ENCODE peak calls at places on chromosomes 11 and 22, in four cellular contexts. R is A549, I is WTC11, D is fibroblast of mammary gland. V is an unnamed sample.

GRCh38 chr22:45239378-45240136 is 1.1 kb downstream of the KIAA0930 start:
- DNase-seq in I (no peak), D (no peak), R (no peak), V (no peak)

GRCh38 chr22:39444937-39445465 is 11.8 kb upstream of the MGAT3 start:
- DNase-seq in D (no peak), I (no peak), R (no peak), V (no peak)

GRCh38 chr11:118359295-118359958 is at the start of gene UBE4A:
- DNase-seq in R (peak), D (peak), I (peak), V (peak)

GRCh38 chr11:114121744-114122504 is 62.4 kb downstream of the ZBTB16 start:
- DNase-seq in R (no peak), D (no peak), I (no peak), V (no peak)

GRCh38 chr11:130849215-130849568 is 67.1 kb downstream of the SNX19 start:
- DNase-seq in I (no peak), D (peak), R (no peak), V (peak)

GRCh38 chr11:67406969-67407699 is 3.3 kb downstream of the TBC1D10C start:
- DNase-seq in I (no peak), R (no peak), D (no peak), V (no peak)

GRCh38 chr11:99773646-99774045 is 752.9 kb downstream of the CNTN5 start:
- DNase-seq in D (peak), R (no peak), I (no peak), V (no peak)

GRCh38 chr11:36411202-36411640 is 98.9 kb downstream of the TRAF6 start:
- DNase-seq in D (no peak), R (no peak), I (no peak), V (no peak)

GRCh38 chr11:129947474-129947873 is 52.1 kb upstream of the NFRKB start:
- DNase-seq in I (peak), D (no peak), R (no peak), V (no peak)

GRCh38 chr11:31645747-31646146 is 136.2 kb downstream of the ELP4 start:
- DNase-seq in D (peak), I (no peak), R (peak), V (peak)

GRCh38 chr11:2587132-2587930 is 112.5 kb downstream of the KCNQ1OT1 start:
- DNase-seq in R (no peak), I (no peak), D (no peak), V (no peak)

GRCh38 chr11:123519055-123519796 is 89.2 kb downstream of the GRAMD1B start:
- DNase-seq in D (no peak), R (no peak), I (no peak), V (no peak)

GRCh38 chr11:121887564-121887963 is 228.5 kb downstream of the BLID start:
- DNase-seq in D (no peak), I (no peak), R (no peak), V (no peak)

GRCh38 chr22:20506543-20507252 is 712 bp upstream of the MED15 start:
- DNase-seq in R (no peak), I (no peak), D (no peak), V (no peak)

GRCh38 chr22:35418088-35418487 is 18.1 kb downstream of the MCM5 start:
- DNase-seq in R (no peak), D (peak), I (no peak), V (no peak)

GRCh38 chr11:33970984-33971466 is 79.1 kb upstream of the LMO2 start:
- DNase-seq in R (peak), D (peak), I (peak), V (peak)

GRCh38 chr11:44885065-44885777 is 65.5 kb downstream of the TP53I11 start:
- DNase-seq in D (no peak), I (no peak), R (no peak), V (no peak)

GRCh38 chr22:18954333-18954732 is 18.2 kb upstream of the PRODH start:
- DNase-seq in D (peak), R (peak), I (peak), V (no peak)

GRCh38 chr11:65432686-65433582 is 10.3 kb downstream of the NEAT1 start:
- DNase-seq in D (peak), I (no peak), R (no peak), V (no peak)

GRCh38 chr11:92340839-92341238 is 116.2 kb downstream of the FAT3 start:
- DNase-seq in I (peak), D (peak), R (no peak), V (no peak)

GRCh38 chr22:46754110-46754799 is 8.2 kb upstream of the TBC1D22A start:
- DNase-seq in I (no peak), D (peak), R (peak), V (peak)

GRCh38 chr11:93773601-93774200 is 10.4 kb upstream of the MED17 start:
- DNase-seq in I (no peak), D (no peak), R (no peak), V (no peak)

GRCh38 chr11:86355256-86355655 is 19.4 kb upstream of the CCDC81 start:
- DNase-seq in R (no peak), D (no peak), I (no peak), V (no peak)
- TF ChIP-seq CTCF in R (peak), D (no peak), I (no peak), V (no peak)

GRCh38 chr22:43537019-43537585 is 125.3 kb downstream of the MPPED1 start:
- DNase-seq in I (no peak), R (no peak), D (no peak), V (no peak)
- TF ChIP-seq CTCF in I (no peak), R (no peak), D (no peak), V (no peak)

GRCh38 chr11:59144579-59145345 is 2.1 kb downstream of the FAM111A start:
- DNase-seq in I (peak), D (peak), R (peak), V (peak)
- TF ChIP-seq CTCF in I (no peak), D (no peak), R (no peak), V (no peak)

DNA sequence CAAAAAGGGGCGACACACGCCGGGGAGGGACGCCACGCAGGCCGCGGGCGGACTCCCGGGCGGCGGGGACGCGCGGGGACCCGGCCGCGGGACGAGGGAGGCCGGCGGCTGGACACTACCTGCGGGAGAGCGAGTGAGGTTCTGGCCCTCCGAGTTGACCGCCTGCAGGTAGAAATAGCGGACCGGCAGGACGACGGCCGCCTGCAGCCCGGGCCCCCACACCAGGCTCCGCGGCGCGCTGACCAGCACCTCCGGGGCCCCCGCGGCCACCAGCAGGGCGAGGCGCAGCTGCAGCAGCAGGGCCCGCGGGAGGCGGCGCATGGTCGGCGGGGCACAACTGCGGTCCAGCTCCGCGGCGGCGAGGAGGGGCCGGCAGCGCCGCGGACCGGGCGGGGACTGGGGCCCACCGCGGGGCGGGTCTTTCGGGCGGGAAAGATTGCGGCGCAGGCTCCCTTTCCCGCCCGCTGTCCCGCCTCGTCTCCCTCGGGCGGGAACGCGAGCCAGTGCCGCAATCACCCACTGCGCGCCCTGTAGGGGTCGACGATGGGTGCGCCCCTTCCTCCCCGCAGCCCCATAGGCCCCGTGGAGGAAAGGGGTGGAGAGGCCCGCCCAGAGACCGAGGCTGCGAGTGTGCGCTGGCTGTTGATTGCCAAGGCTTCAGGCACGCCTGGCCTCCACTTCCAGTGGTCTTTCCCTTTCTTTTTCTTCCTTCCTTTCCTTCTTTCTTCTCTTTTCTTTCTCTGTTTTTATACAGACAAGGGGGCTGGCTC is at the start of gene POGLUT3:
- DNase-seq in R (peak), I (peak), D (peak), V (no peak)
- TF ChIP-seq CTCF in R (no peak), I (no peak), D (no peak), V (no peak)

GRCh38 chr22:27617214-27617881 is 184.2 kb downstream of the MN1 start:
- DNase-seq in R (no peak), I (no peak), D (no peak), V (no peak)
- TF ChIP-seq CTCF in R (peak), I (no peak), D (peak), V (no peak)

GRCh38 chr11:132300283-132300682 is 929.9 kb downstream of the NTM start:
- DNase-seq in R (no peak), I (peak), D (no peak), V (no peak)
- TF ChIP-seq CTCF in R (no peak), I (peak), D (no peak), V (peak)

GRCh38 chr11:8682219-8683114 is at the start of the genes RPL27A and TRIM66:
- DNase-seq in I (peak), D (peak), R (peak), V (peak)
- TF ChIP-seq CTCF in I (no peak), D (no peak), R (no peak), V (no peak)

DNA sequence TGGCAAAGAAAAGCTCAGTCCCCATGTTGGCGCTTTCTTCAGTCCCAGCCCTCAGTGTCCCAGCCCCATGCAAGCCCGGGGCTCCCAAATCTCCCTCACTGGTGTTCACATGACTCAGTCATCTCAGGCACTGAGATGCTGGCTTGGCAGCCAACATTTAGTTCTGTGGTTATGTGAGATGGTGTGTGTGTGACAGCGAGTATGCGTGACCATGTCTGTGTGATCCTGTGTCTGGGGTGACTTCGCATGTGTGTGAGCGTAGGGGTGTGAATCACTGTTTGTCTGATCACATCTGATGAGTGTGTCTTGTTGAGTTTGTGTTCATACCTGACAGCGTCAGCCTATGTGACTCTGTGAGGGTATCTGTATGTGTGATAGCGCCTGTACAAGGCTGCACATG is 16.2 kb downstream of the CREB3L1 start:
- DNase-seq in R (no peak), D (peak), I (no peak), V (peak)
- TF ChIP-seq CTCF in R (no peak), D (no peak), I (no peak), V (no peak)

GRCh38 chr22:37044634-37045625 is 6.6 kb upstream of the KCTD17 start:
- DNase-seq in R (no peak), D (no peak), I (no peak), V (no peak)

GRCh38 chr22:37045958-37046357 is 5.6 kb upstream of the KCTD17 start:
- DNase-seq in R (peak), I (no peak), D (peak), V (no peak)

GRCh38 chr22:37043214-37043827 is 8.2 kb upstream of the KCTD17 start:
- DNase-seq in I (no peak), D (no peak), R (no peak), V (no peak)

GRCh38 chr22:37046589-37046988 is 5.0 kb upstream of the KCTD17 start:
- DNase-seq in R (no peak), I (no peak), D (no peak), V (no peak)

GRCh38 chr22:37043828-37044538 is 7.6 kb upstream of the KCTD17 start:
- DNase-seq in R (peak), I (peak), D (peak), V (no peak)
- TF ChIP-seq CTCF in R (peak), I (no peak), D (peak), V (peak)